ENCODE peak calls at places on chromosomes 5 and 9, in four cellular contexts. One of them, this sample, is unnamed.

GRCh38 chr5:159877087-159877486 is 39.2 kb upstream of the ADRA1B start:
- DNase-seq in HFF-Myc: no peak
- DNase-seq in fibroblast of mammary gland: no peak
- DNase-seq in pancreas: no peak
- DNase-seq in this sample: no peak

GRCh38 chr9:105355810-105356209 is 92.0 kb upstream of the FSD1L start:
- DNase-seq in fibroblast of mammary gland: peak; percentile 54
- DNase-seq in pancreas: no peak
- DNase-seq in HFF-Myc: no peak
- DNase-seq in this sample: no peak

GRCh38 chr5:180142824-180143610 is 66.0 kb downstream of the RASGEF1C start:
- DNase-seq in fibroblast of mammary gland: no peak
- DNase-seq in pancreas: no peak
- DNase-seq in HFF-Myc: no peak
- DNase-seq in this sample: peak; percentile 34

GRCh38 chr5:177189416-177189815 is 55.8 kb downstream of the NSD1 start:
- DNase-seq in HFF-Myc: no peak
- DNase-seq in pancreas: no peak
- DNase-seq in fibroblast of mammary gland: no peak
- DNase-seq in this sample: no peak

GRCh38 chr5:179906795-179907569 is 715 bp downstream of the TBC1D9B start:
- DNase-seq in fibroblast of mammary gland: peak; percentile 33
- DNase-seq in pancreas: peak; percentile 80
- DNase-seq in HFF-Myc: no peak
- DNase-seq in this sample: peak; percentile 22

GRCh38 chr9:79581388-79581787 is 9.6 kb downstream of the TLE4 start:
- DNase-seq in HFF-Myc: no peak
- DNase-seq in pancreas: no peak
- DNase-seq in fibroblast of mammary gland: peak; percentile 54
- DNase-seq in this sample: no peak

GRCh38 chr9:88738708-88739107 is 203.7 kb downstream of the NXNL2 start:
- DNase-seq in pancreas: no peak
- DNase-seq in HFF-Myc: peak; percentile 88
- DNase-seq in fibroblast of mammary gland: peak; percentile 52
- DNase-seq in this sample: no peak

GRCh38 chr5:1749346-1750124 is 50.1 kb downstream of the MRPL36 start:
- DNase-seq in fibroblast of mammary gland: no peak
- DNase-seq in HFF-Myc: no peak
- DNase-seq in pancreas: peak; percentile 36
- DNase-seq in this sample: peak; percentile 37

GRCh38 chr5:128290152-128290858 is 206.7 kb downstream of the SLC12A2 start:
- DNase-seq in pancreas: no peak
- DNase-seq in fibroblast of mammary gland: peak; percentile 20
- DNase-seq in HFF-Myc: no peak
- DNase-seq in this sample: no peak

GRCh38 chr9:3894764-3895163 is 369.0 kb upstream of the RFX3 start:
- DNase-seq in fibroblast of mammary gland: peak; percentile 98
- DNase-seq in pancreas: no peak
- DNase-seq in HFF-Myc: no peak
- DNase-seq in this sample: no peak

GRCh38 chr5:94385767-94386166 is 232.6 kb downstream of the KIAA0825 start:
- DNase-seq in fibroblast of mammary gland: no peak
- DNase-seq in pancreas: no peak
- DNase-seq in HFF-Myc: no peak
- DNase-seq in this sample: no peak

GRCh38 chr9:4306066-4306787 is 6.4 kb upstream of the GLIS3 start:
- DNase-seq in HFF-Myc: no peak
- DNase-seq in fibroblast of mammary gland: peak; percentile 61
- DNase-seq in pancreas: no peak
- DNase-seq in this sample: no peak

GRCh38 chr9:91162784-91163440 is 198.8 kb downstream of the AUH start:
- DNase-seq in HFF-Myc: no peak
- DNase-seq in pancreas: no peak
- DNase-seq in fibroblast of mammary gland: no peak
- DNase-seq in this sample: peak; percentile 70

GRCh38 chr5:61231813-61232212 is 69.5 kb upstream of the SMIM15 start:
- DNase-seq in fibroblast of mammary gland: no peak
- DNase-seq in pancreas: no peak
- DNase-seq in HFF-Myc: no peak
- DNase-seq in this sample: no peak

GRCh38 chr5:71456362-71456743 is 902 bp downstream of the BDP1 start:
- DNase-seq in pancreas: no peak
- DNase-seq in fibroblast of mammary gland: peak; percentile 5
- DNase-seq in HFF-Myc: no peak
- DNase-seq in this sample: no peak

GRCh38 chr9:34408173-34408572 is 31.5 kb upstream of the MYORG start:
- DNase-seq in pancreas: no peak
- DNase-seq in fibroblast of mammary gland: no peak
- DNase-seq in HFF-Myc: no peak
- DNase-seq in this sample: no peak

GRCh38 chr5:151688406-151688805 is 1.7 kb upstream of the SPARC start:
- DNase-seq in pancreas: no peak
- DNase-seq in HFF-Myc: no peak
- DNase-seq in fibroblast of mammary gland: no peak
- DNase-seq in this sample: no peak

GRCh38 chr5:7397935-7398334 is 2.0 kb downstream of the ADCY2 start:
- DNase-seq in pancreas: no peak
- DNase-seq in fibroblast of mammary gland: no peak
- DNase-seq in HFF-Myc: no peak
- DNase-seq in this sample: no peak

DNA sequence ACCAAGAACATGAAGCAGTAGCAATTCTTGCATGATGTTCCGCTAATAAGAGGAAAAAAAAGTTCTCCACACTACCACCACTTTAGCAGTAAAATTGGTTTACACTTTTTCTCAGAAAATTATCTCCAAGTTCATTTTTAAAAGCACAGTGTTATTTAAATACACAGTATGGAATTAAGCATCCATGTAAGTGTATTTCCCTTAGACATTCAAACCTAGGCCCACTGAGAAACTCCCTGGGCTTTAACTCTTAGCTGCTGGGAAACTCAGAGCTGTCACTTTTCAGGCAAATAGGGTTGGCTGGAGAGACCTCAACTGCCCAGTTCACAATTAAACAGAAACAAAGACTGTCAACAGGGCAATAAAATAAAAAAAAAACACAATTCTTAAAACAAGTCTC is 2.7 kb downstream of the GNAQ start:
- DNase-seq in pancreas: no peak
- DNase-seq in fibroblast of mammary gland: no peak
- DNase-seq in HFF-Myc: no peak
- DNase-seq in this sample: no peak
- H3K4me3 ChIP-seq in pancreas: no peak overlapping the region
- H3K4me3 ChIP-seq in fibroblast of mammary gland: peak overlapping the region; percentile 75
- H3K4me3 ChIP-seq in HFF-Myc: peak overlapping the region; percentile 84
- H3K4me3 ChIP-seq in this sample: peak overlapping the region; percentile 95

GRCh38 chr9:69820955-69821788 is 555 bp downstream of the CFAP95 start:
- DNase-seq in HFF-Myc: no peak
- DNase-seq in fibroblast of mammary gland: no peak
- DNase-seq in pancreas: no peak
- DNase-seq in this sample: no peak

GRCh38 chr9:69829484-69829883 is 8.9 kb downstream of the CFAP95 start:
- DNase-seq in fibroblast of mammary gland: no peak
- DNase-seq in HFF-Myc: no peak
- DNase-seq in pancreas: no peak
- DNase-seq in this sample: no peak

GRCh38 chr9:69818946-69819345 is 1.7 kb upstream of the CFAP95 start:
- DNase-seq in HFF-Myc: no peak
- DNase-seq in fibroblast of mammary gland: no peak
- DNase-seq in pancreas: no peak
- DNase-seq in this sample: no peak

GRCh38 chr9:69822091-69822750 is 1.6 kb downstream of the CFAP95 start:
- DNase-seq in HFF-Myc: no peak
- DNase-seq in fibroblast of mammary gland: peak; percentile 79
- DNase-seq in pancreas: no peak
- DNase-seq in this sample: no peak

DNA sequence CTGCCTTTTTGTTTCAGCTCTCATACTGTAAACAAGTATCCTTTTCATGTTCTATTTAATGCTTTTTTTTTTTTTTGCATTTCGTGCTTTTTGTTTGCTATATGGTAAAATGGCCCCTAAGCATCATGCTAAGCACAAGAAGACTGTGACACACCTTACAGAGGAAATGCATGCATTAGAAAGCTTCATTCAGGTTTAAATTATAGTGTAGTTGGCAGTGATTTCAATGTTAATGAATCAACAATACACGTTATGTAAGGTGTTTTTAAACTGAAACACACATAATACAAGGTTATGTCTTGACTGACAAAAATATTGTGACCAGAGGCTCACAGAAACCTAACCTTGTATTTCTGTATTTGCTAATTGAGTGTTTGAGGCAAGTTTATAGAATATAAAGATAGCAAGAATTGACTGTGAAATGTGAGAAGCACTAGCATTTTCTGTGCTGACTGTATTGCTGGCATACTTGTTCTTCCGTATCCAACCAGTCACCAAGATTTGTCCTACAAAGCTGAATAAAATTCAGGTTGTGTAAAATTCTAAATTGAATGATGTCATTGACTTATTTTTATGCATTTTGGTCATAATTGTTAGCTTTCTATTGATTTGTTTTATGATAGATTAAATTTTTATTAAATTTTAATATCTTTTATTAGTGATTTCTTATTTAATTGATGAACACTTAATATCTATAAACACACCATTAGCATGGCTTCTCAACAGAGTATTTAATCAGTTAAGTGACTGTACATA is 4.1 kb downstream of the CFAP95 start:
- DNase-seq in pancreas: no peak
- DNase-seq in fibroblast of mammary gland: no peak
- DNase-seq in HFF-Myc: no peak
- DNase-seq in this sample: no peak
- H3K4me3 ChIP-seq in pancreas: no peak overlapping the region
- H3K4me3 ChIP-seq in fibroblast of mammary gland: no peak overlapping the region
- H3K4me3 ChIP-seq in HFF-Myc: no peak overlapping the region
- H3K4me3 ChIP-seq in this sample: no peak overlapping the region

GRCh38 chr5:172185096-172185461 is 2.9 kb downstream of the STK10 start:
- DNase-seq in fibroblast of mammary gland: no peak
- DNase-seq in pancreas: no peak
- DNase-seq in HFF-Myc: no peak
- DNase-seq in this sample: no peak
- H3K4me3 ChIP-seq in fibroblast of mammary gland: no peak overlapping the region
- H3K4me3 ChIP-seq in pancreas: no peak overlapping the region
- H3K4me3 ChIP-seq in HFF-Myc: no peak overlapping the region
- H3K4me3 ChIP-seq in this sample: no peak overlapping the region

GRCh38 chr9:93662016-93662638 is 85.7 kb downstream of the PHF2 start:
- DNase-seq in HFF-Myc: no peak
- DNase-seq in pancreas: no peak
- DNase-seq in fibroblast of mammary gland: no peak
- DNase-seq in this sample: no peak
- H3K4me3 ChIP-seq in HFF-Myc: no peak overlapping the region
- H3K4me3 ChIP-seq in pancreas: no peak overlapping the region
- H3K4me3 ChIP-seq in fibroblast of mammary gland: no peak overlapping the region
- H3K4me3 ChIP-seq in this sample: no peak overlapping the region

DNA sequence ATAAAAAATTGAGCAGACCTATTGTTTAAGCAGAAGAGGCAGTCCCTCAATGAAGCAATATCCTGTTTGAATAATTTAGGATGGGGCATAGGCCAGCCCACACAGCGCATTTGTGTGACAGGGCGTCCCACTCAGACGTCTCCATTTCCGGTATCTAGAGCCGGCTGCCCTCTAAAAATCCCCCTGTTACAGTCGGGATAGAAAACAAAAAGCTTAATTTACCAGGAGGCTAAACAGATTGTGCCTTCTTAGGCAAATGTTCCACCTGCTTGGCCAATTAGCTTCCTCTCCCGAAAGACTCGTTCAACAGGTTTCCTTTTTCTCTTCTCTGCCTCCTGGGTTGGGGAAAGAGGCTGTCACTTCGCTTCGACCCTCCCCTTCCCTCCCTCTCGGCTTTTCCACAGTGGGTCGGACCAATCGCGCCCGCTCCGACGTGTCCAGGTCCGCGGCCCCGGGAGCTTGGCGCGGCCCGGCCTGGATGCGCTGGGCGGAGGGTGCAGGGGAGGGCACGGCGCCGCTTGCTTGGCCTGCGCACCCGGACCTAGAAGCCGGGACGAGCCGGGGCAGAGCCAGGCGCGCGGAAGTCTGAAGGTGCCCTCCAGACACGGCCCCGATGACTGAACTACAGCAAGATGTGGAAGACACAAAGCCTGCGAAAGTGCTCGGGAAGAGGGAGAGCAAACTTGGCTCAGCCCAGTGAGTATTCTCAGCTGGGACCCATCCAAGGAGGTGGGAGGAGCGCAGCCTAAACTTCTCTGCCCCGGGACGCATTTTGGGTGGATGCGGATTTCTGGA is at the start of gene GRAMD2B:
- DNase-seq in HFF-Myc: peak; percentile 69
- DNase-seq in fibroblast of mammary gland: peak; percentile 86
- DNase-seq in pancreas: peak; percentile 90
- DNase-seq in this sample: peak; percentile 58
- H3K4me3 ChIP-seq in HFF-Myc: peak within 1 kb of the TSS; percentile 62
- H3K4me3 ChIP-seq in fibroblast of mammary gland: peak within 1 kb of the TSS; percentile 63
- H3K4me3 ChIP-seq in pancreas: peak within 1 kb of the TSS; percentile 47
- H3K4me3 ChIP-seq in this sample: peak within 1 kb of the TSS; percentile 66

GRCh38 chr5:14871084-14871572 is 450 bp downstream of the ANKH start:
- DNase-seq in HFF-Myc: no peak
- DNase-seq in fibroblast of mammary gland: no peak
- DNase-seq in pancreas: peak; percentile 75
- DNase-seq in this sample: peak; percentile 71

GRCh38 chr5:14871573-14872069 is at the start of gene ANKH:
- DNase-seq in HFF-Myc: no peak
- DNase-seq in fibroblast of mammary gland: peak; percentile 64
- DNase-seq in pancreas: peak; percentile 83
- DNase-seq in this sample: peak; percentile 91

GRCh38 chr5:14869286-14870164 is 2.1 kb downstream of the ANKH start:
- DNase-seq in fibroblast of mammary gland: peak; percentile 7
- DNase-seq in pancreas: no peak
- DNase-seq in HFF-Myc: no peak
- DNase-seq in this sample: no peak

GRCh38 chr5:14870347-14871083 is 1.1 kb downstream of the ANKH start:
- DNase-seq in pancreas: peak; percentile 49
- DNase-seq in fibroblast of mammary gland: no peak
- DNase-seq in HFF-Myc: no peak
- DNase-seq in this sample: peak; percentile 86

GRCh38 chr5:14868771-14869170 is 2.8 kb downstream of the ANKH start:
- DNase-seq in fibroblast of mammary gland: no peak
- DNase-seq in HFF-Myc: no peak
- DNase-seq in pancreas: no peak
- DNase-seq in this sample: peak; percentile 79
- H3K4me3 ChIP-seq in fibroblast of mammary gland: no peak overlapping the region
- H3K4me3 ChIP-seq in HFF-Myc: no peak overlapping the region
- H3K4me3 ChIP-seq in pancreas: no peak overlapping the region
- H3K4me3 ChIP-seq in this sample: no peak overlapping the region

DNA sequence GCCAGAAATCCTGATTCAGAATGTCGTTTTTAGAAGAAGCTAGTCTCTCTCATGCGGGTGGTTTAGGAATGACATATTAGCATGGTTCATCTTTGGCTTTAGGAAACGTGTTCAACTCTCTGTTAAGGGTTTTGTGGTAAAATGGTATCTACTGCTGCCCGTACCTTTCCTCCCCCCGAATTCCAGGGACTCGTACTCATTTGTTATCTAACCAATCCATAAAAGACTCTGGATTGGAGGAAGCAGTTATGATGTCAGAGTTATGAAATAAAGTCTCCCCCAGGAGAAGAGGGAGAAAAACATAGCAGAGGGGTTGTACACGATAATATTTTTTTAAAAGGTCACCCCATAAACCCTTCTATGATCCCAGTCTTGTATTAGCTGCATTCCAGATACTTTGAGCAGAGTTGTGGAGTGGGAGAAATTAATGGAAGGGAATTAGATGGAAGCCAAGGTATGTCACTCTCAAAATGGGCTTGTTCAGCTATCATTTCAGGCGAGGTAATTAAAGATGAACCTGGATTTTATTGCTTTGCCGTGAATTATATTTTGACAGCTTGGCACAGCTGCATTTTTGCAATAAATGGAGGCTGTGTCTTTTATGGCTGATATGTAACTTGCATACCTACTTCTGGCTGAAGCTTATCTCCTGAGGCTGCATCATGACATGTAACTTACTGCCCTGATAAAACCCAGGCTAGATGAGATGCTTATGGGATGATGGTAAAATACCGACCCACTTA is 31.3 kb downstream of the RAI14 start:
- DNase-seq in pancreas: no peak
- DNase-seq in HFF-Myc: no peak
- DNase-seq in fibroblast of mammary gland: peak; percentile 77
- DNase-seq in this sample: no peak
- H3K4me3 ChIP-seq in pancreas: no peak overlapping the region
- H3K4me3 ChIP-seq in HFF-Myc: no peak overlapping the region
- H3K4me3 ChIP-seq in fibroblast of mammary gland: no peak overlapping the region
- H3K4me3 ChIP-seq in this sample: peak overlapping the region; percentile 8

This sample was measured in Peyer's patch.